ENCODE peak calls at places on chromosome 4, in four cellular contexts. One of them, this sample, is unnamed. For H3K4me1, the result is how much of the 10 kb centered on the place peaks cover.

GRCh38 chr4:141643557-141643956 is 7.2 kb downstream of the IL15 start:
- DNase-seq in HepG2: no peak
- DNase-seq in transverse colon: no peak
- DNase-seq in prostate gland: no peak
- DNase-seq in this sample: no peak

GRCh38 chr4:4819213-4819606 is 40.3 kb upstream of the MSX1 start:
- DNase-seq in prostate gland: no peak
- DNase-seq in transverse colon: no peak
- DNase-seq in HepG2: no peak
- DNase-seq in this sample: no peak

GRCh38 chr4:158826882-158827281 is 58.1 kb downstream of the FNIP2 start:
- DNase-seq in HepG2: peak
- DNase-seq in prostate gland: peak
- DNase-seq in transverse colon: peak
- DNase-seq in this sample: no peak

GRCh38 chr4:108683479-108683878 is 33.1 kb downstream of the OSTC start:
- DNase-seq in HepG2: peak
- DNase-seq in transverse colon: no peak
- DNase-seq in prostate gland: no peak
- DNase-seq in this sample: no peak

GRCh38 chr4:143348233-143349077 is 11.8 kb downstream of the GAB1 start:
- DNase-seq in HepG2: no peak
- DNase-seq in transverse colon: peak
- DNase-seq in prostate gland: no peak
- DNase-seq in this sample: no peak

GRCh38 chr4:4780634-4781287 is 78.7 kb upstream of the MSX1 start:
- DNase-seq in prostate gland: no peak
- DNase-seq in transverse colon: no peak
- DNase-seq in HepG2: no peak
- DNase-seq in this sample: no peak

GRCh38 chr4:111174331-111174730 is 551.5 kb upstream of the PITX2 start:
- DNase-seq in prostate gland: no peak
- DNase-seq in transverse colon: no peak
- DNase-seq in HepG2: no peak
- DNase-seq in this sample: no peak

GRCh38 chr4:183165371-183165770 is 66.3 kb downstream of the WWC2 start:
- DNase-seq in HepG2: no peak
- DNase-seq in transverse colon: no peak
- DNase-seq in prostate gland: no peak
- DNase-seq in this sample: no peak

GRCh38 chr4:138669479-138670165 is 346.0 kb upstream of the NOCT start:
- DNase-seq in prostate gland: no peak
- DNase-seq in transverse colon: no peak
- DNase-seq in HepG2: no peak
- DNase-seq in this sample: no peak

GRCh38 chr4:6141554-6141953 is 58.8 kb downstream of the JAKMIP1 start:
- DNase-seq in HepG2: no peak
- DNase-seq in transverse colon: no peak
- DNase-seq in prostate gland: no peak
- DNase-seq in this sample: no peak

GRCh38 chr4:117412661-117413060 is 327.3 kb upstream of the TRAM1L1 start:
- DNase-seq in HepG2: no peak
- DNase-seq in prostate gland: no peak
- DNase-seq in transverse colon: no peak
- DNase-seq in this sample: no peak

GRCh38 chr4:179981161-179981560 is 2262.0 kb upstream of the TENM3 start:
- DNase-seq in HepG2: no peak
- DNase-seq in transverse colon: no peak
- DNase-seq in prostate gland: no peak
- DNase-seq in this sample: no peak

GRCh38 chr4:36900446-36900987 is 344.0 kb upstream of the NWD2 start:
- DNase-seq in transverse colon: no peak
- DNase-seq in HepG2: no peak
- DNase-seq in prostate gland: no peak
- DNase-seq in this sample: no peak

GRCh38 chr4:101807351-101807750 is 16.8 kb downstream of the BANK1 start:
- DNase-seq in transverse colon: no peak
- DNase-seq in prostate gland: no peak
- DNase-seq in HepG2: no peak
- DNase-seq in this sample: no peak
- H3K4me1 ChIP-seq in transverse colon: under half
- H3K4me1 ChIP-seq in prostate gland: under half
- H3K4me1 ChIP-seq in HepG2: under half
- H3K4me1 ChIP-seq in this sample: under half

DNA sequence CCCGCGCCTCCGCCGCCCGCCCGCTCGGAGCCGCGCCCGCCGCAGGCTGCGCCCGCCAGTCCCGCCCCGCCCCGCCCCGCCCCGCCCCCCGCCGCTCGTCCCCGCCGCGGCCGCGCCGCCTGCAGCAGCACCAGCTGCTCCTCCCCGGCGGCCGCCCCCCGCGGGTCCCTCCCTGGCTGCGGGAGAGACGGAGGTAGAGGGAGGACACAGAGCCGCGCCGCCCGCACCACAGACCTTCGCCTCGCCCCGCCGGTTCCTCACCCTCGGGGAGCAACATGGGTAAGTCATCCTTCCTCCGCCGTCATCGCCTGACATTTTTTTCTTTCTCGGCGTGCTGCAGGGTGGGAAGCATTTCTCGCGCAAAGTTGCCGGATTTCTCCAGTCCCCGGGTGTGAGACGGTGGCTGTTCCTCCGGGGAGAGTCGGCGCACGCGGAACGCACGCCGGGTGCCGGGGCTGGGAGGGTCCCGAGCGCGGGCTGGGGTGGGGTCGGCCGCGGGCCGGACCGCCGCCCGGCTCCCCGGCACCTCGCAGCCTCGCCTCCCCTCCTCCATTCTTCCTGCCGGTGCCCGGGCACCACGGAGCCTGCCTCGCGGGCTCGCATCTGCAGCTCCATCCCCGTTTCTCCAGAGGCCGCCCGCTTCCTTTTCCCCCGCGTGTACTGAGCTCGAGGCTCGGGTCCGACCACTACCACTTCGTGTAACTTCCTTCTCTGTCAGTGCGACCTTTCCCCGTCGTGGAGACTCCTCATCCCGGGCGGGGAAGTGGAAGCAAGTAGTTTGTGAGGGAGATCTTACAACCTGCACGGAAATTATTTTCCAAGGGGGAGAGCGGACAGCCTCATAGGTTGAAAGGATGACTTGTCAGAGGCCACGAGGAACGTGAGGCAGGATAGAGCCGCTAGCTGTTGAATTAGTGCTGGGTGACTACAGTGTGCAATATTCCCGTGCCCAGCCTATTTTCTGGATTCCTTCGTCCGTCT is at the start of gene RAP1GDS1:
- DNase-seq in HepG2: peak
- DNase-seq in prostate gland: peak
- DNase-seq in transverse colon: peak
- DNase-seq in this sample: peak
- TF ChIP-seq POLR2AphosphoS5 in HepG2: peak
- TF ChIP-seq POLR2AphosphoS5 in prostate gland: no peak
- TF ChIP-seq POLR2AphosphoS5 in transverse colon: no peak
- TF ChIP-seq POLR2AphosphoS5 in this sample: no peak

DNA sequence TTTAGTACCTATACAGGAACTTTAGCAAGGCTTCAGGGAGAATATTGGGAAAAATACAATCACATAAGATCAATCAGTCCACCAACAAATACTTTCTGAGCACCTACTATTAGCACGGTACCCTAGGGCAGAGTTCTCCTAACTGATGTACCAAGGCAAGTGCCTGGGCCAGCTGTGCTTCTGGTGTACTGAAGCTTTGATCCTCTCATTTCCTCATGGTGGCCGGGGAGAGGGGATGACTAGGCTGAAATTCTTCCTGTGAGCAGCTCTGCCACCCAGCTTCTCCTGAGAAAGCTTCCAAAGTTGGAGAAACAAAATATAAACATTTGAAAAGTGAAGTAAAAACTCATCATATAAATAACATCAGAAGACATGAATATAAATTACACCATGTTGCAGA is 49.3 kb upstream of the ATOH1 start:
- DNase-seq in transverse colon: no peak
- DNase-seq in prostate gland: no peak
- DNase-seq in HepG2: no peak
- DNase-seq in this sample: no peak
- H3K27ac ChIP-seq in transverse colon: no peak
- H3K27ac ChIP-seq in prostate gland: no peak
- H3K27ac ChIP-seq in HepG2: no peak
- H3K27ac ChIP-seq in this sample: no peak

GRCh38 chr4:140080883-140081282 is 73.1 kb downstream of the MAML3 start:
- DNase-seq in HepG2: no peak
- DNase-seq in prostate gland: no peak
- DNase-seq in transverse colon: no peak
- DNase-seq in this sample: no peak
- H3K4me1 ChIP-seq in HepG2: under half
- H3K4me1 ChIP-seq in prostate gland: under half
- H3K4me1 ChIP-seq in transverse colon: under half
- H3K4me1 ChIP-seq in this sample: under half

GRCh38 chr4:47785196-47785595 is 52.7 kb downstream of the CORIN start:
- DNase-seq in transverse colon: no peak
- DNase-seq in HepG2: no peak
- DNase-seq in prostate gland: no peak
- DNase-seq in this sample: no peak

GRCh38 chr4:47786958-47787370 is 50.9 kb downstream of the CORIN start:
- DNase-seq in transverse colon: no peak
- DNase-seq in HepG2: peak
- DNase-seq in prostate gland: no peak
- DNase-seq in this sample: no peak

GRCh38 chr4:47790105-47790504 is 47.8 kb downstream of the CORIN start:
- DNase-seq in HepG2: no peak
- DNase-seq in prostate gland: no peak
- DNase-seq in transverse colon: no peak
- DNase-seq in this sample: no peak

GRCh38 chr4:47784222-47784621 is 53.6 kb downstream of the CORIN start:
- DNase-seq in prostate gland: no peak
- DNase-seq in HepG2: no peak
- DNase-seq in transverse colon: no peak
- DNase-seq in this sample: no peak
- TF ChIP-seq POLR2AphosphoS5 in prostate gland: no peak
- TF ChIP-seq POLR2AphosphoS5 in HepG2: no peak
- TF ChIP-seq POLR2AphosphoS5 in transverse colon: no peak
- TF ChIP-seq POLR2AphosphoS5 in this sample: no peak

GRCh38 chr4:82745173-82745842 is 53.3 kb downstream of the SCD5 start:
- DNase-seq in prostate gland: no peak
- DNase-seq in transverse colon: no peak
- DNase-seq in HepG2: no peak
- DNase-seq in this sample: no peak
- H3K27ac ChIP-seq in prostate gland: no peak
- H3K27ac ChIP-seq in transverse colon: no peak
- H3K27ac ChIP-seq in HepG2: no peak
- H3K27ac ChIP-seq in this sample: no peak